ENCODE peak calls at places on chromosomes 3 and 15, in eight cellular contexts. V, G, N, O, Q, M, F and X are unnamed samples.

GRCh38 chr3:122305818-122306621 is 19.0 kb upstream of the CSTA start:
- DNase-seq in O (no peak), N (no peak), Q (no peak), F (peak; percentile 65), V (peak; percentile 56), M (peak; percentile 53), G (peak; percentile 67), X (no peak)

GRCh38 chr3:119315600-119316312 is 21.6 kb downstream of the ARHGAP31 start:
- DNase-seq in Q (no peak), O (no peak), N (no peak), V (no peak), M (no peak), F (no peak), G (no peak), X (no peak)

GRCh38 chr15:97235285-97235985 is 725.1 kb upstream of the ARRDC4 start:
- DNase-seq in F (peak; percentile 63), Q (no peak), G (peak; percentile 30), M (peak; percentile 49), O (peak; percentile 39), N (peak; percentile 32), V (peak; percentile 64), X (peak; percentile 56)

GRCh38 chr3:142964150-142964498 is 650 bp upstream of the PAQR9 start:
- DNase-seq in O (peak; percentile 4), N (no peak), V (no peak), Q (no peak), M (no peak), G (no peak), F (peak; percentile 54), X (no peak)

GRCh38 chr3:63228677-63229076 is 49.4 kb upstream of the SYNPR start:
- DNase-seq in V (no peak), G (peak; percentile 16), Q (no peak), M (peak; percentile 19), F (peak; percentile 75), N (peak; percentile 5), O (peak; percentile 12), X (no peak)

GRCh38 chr3:48440590-48440958 is 517 bp downstream of the TMA7 start:
- DNase-seq in Q (no peak), V (no peak), G (no peak), N (no peak), O (no peak), F (peak; percentile 46), M (no peak), X (no peak)

GRCh38 chr3:122967376-122968164 is 60.0 kb downstream of the SEMA5B start:
- DNase-seq in N (no peak), F (no peak), G (no peak), M (no peak), O (no peak), Q (no peak), V (no peak), X (no peak)

GRCh38 chr15:31503758-31504461 is 177.3 kb downstream of the KLF13 start:
- DNase-seq in G (no peak), M (no peak), F (no peak), O (no peak), N (no peak), V (no peak), Q (no peak), X (peak; percentile 27)

GRCh38 chr15:97759363-97759762 is 201.1 kb upstream of the ARRDC4 start:
- DNase-seq in G (no peak), Q (no peak), M (no peak), O (no peak), V (no peak), F (no peak), N (no peak), X (no peak)

GRCh38 chr15:31276596-31277298 is 49.9 kb upstream of the KLF13 start:
- DNase-seq in V (peak; percentile 21), M (no peak), N (peak; percentile 1), O (no peak), F (no peak), G (no peak), Q (no peak), X (no peak)

GRCh38 chr15:38010390-38010789 is 76.0 kb downstream of the TMCO5A start:
- DNase-seq in M (no peak), Q (no peak), F (peak; percentile 40), N (no peak), G (no peak), V (no peak), O (no peak), X (no peak)

GRCh38 chr15:68992696-68993095 is 21.8 kb upstream of the NOX5 start:
- DNase-seq in F (no peak), G (no peak), Q (no peak), M (no peak), V (no peak), O (no peak), N (no peak), X (peak; percentile 1)

GRCh38 chr15:41734079-41734478 is 40.2 kb upstream of the MAPKBP1 start:
- DNase-seq in M (no peak), F (no peak), Q (no peak), G (no peak), N (no peak), V (no peak), O (peak; percentile 58), X (no peak)

GRCh38 chr15:40463886-40464545 is 6.8 kb upstream of the CHST14 start:
- DNase-seq in Q (no peak), N (no peak), O (no peak), F (no peak), M (no peak), V (no peak), G (no peak), X (no peak)

GRCh38 chr3:141231923-141232861 is 567 bp downstream of the PXYLP1 start:
- DNase-seq in G (no peak), V (peak; percentile 66), Q (peak; percentile 57), F (peak; percentile 62), N (peak; percentile 39), O (no peak), M (no peak), X (peak; percentile 43)

GRCh38 chr15:89401636-89402252 is 67.1 kb upstream of the POLG start:
- DNase-seq in V (no peak), O (peak; percentile 85), N (no peak), F (no peak), G (no peak), Q (no peak), M (peak; percentile 53), X (no peak)

GRCh38 chr3:167653155-167653554 is 587 bp downstream of the WDR49 start:
- DNase-seq in V (no peak), Q (no peak), M (no peak), G (no peak), O (no peak), N (no peak), F (no peak), X (no peak)

GRCh38 chr3:12352253-12352652 is 63.4 kb downstream of the PPARG start:
- DNase-seq in Q (no peak), N (no peak), M (no peak), F (no peak), O (no peak), G (no peak), V (no peak), X (no peak)

GRCh38 chr3:10189557-10190374 is 25.0 kb downstream of the IRAK2 start:
- DNase-seq in M (peak; percentile 44), V (peak; percentile 89), Q (no peak), G (no peak), F (no peak), O (peak; percentile 28), N (no peak), X (peak; percentile 78)

GRCh38 chr3:177478170-177478859 is 281.0 kb upstream of the TBL1XR1 start:
- DNase-seq in F (no peak), V (peak; percentile 46), M (peak; percentile 83), O (peak; percentile 100), N (no peak), Q (no peak), G (peak; percentile 23), X (peak; percentile 63)

GRCh38 chr15:67175643-67176071 is 78.8 kb downstream of the AAGAB start:
- DNase-seq in M (no peak), V (no peak), F (peak; percentile 65), O (peak; percentile 69), Q (no peak), N (no peak), G (no peak), X (peak; percentile 54)

GRCh38 chr3:115834068-115834467 is 210.8 kb downstream of the GAP43 start:
- DNase-seq in G (no peak), V (no peak), Q (no peak), O (peak; percentile 91), N (no peak), F (no peak), M (no peak), X (no peak)

GRCh38 chr15:41010335-41010734 is 57.1 kb downstream of the CHAC1 start:
- DNase-seq in N (no peak), F (no peak), M (no peak), O (no peak), V (no peak), Q (no peak), G (no peak), X (no peak)

GRCh38 chr3:133280591-133280990 is 119.3 kb upstream of the BFSP2 start:
- DNase-seq in Q (no peak), V (no peak), N (no peak), G (no peak), F (no peak), O (no peak), M (no peak), X (no peak)

GRCh38 chr3:72897758-72898007 is 9.8 kb downstream of the GXYLT2 start:
- DNase-seq in G (no peak), O (no peak), M (no peak), F (no peak), N (no peak), Q (no peak), V (no peak), X (no peak)

GRCh38 chr15:23447107-23447500 is at the start of gene GOLGA6L2:
- DNase-seq in O (no peak), G (no peak), F (peak; percentile 51), V (no peak), Q (no peak), M (peak; percentile 81), N (peak; percentile 38), X (no peak)

GRCh38 chr15:90294601-90295269 is 29.3 kb downstream of the NGRN start:
- DNase-seq in M (no peak), V (no peak), N (no peak), F (no peak), G (no peak), Q (no peak), O (no peak), X (no peak)

GRCh38 chr3:4508048-4508981 is 15.2 kb downstream of the ITPR1 start:
- DNase-seq in Q (no peak), V (no peak), O (no peak), F (peak; percentile 62), N (peak; percentile 40), M (no peak), G (no peak), X (no peak)
- H3K4me3 ChIP-seq in Q (no peak overlapping the region), V (no peak overlapping the region), O (no peak overlapping the region), F (no peak overlapping the region), N (no peak overlapping the region), M (no peak overlapping the region), G (no peak overlapping the region), X (no peak overlapping the region)

GRCh38 chr3:45965281-45966052 is 22.2 kb downstream of the CXCR6 start:
- DNase-seq in F (no peak), Q (peak; percentile 65), M (no peak), G (no peak), V (no peak), O (no peak), N (no peak), X (no peak)
- H3K4me1 ChIP-seq in F (no peaks in the 10 kb centered on the region), Q (peaks cover 79% of the 10 kb centered on the region), M (no peaks in the 10 kb centered on the region), G (no peaks in the 10 kb centered on the region), V (peaks cover 29% of the 10 kb centered on the region), O (peaks cover 4% of the 10 kb centered on the region), N (no peaks in the 10 kb centered on the region), X (no peaks in the 10 kb centered on the region)

GRCh38 chr3:71752911-71753715 is 542 bp upstream of the GPR27 start:
- DNase-seq in N (no peak), M (no peak), O (no peak), Q (no peak), F (peak; percentile 22), G (no peak), V (no peak), X (no peak)
- H3K4me3 ChIP-seq in N (no peak overlapping the region), M (peak overlapping the region; percentile 57), O (no peak overlapping the region), Q (peak overlapping the region; percentile 37), F (peak overlapping the region; percentile 3), G (no peak overlapping the region), V (peak overlapping the region; percentile 85), X (peak overlapping the region; percentile 64)

GRCh38 chr3:138468886-138469285 is 34.5 kb downstream of the ESYT3 start:
- DNase-seq in G (no peak), O (no peak), N (no peak), Q (no peak), F (no peak), M (no peak), V (no peak), X (no peak)
- H3K4me1 ChIP-seq in G (no peaks in the 10 kb centered on the region), O (no peaks in the 10 kb centered on the region), N (no peaks in the 10 kb centered on the region), Q (no peaks in the 10 kb centered on the region), F (no peaks in the 10 kb centered on the region), M (no peaks in the 10 kb centered on the region), V (no peaks in the 10 kb centered on the region), X (no peaks in the 10 kb centered on the region)